ENCODE peak calls at places on chromosomes 13 and 19, in six cellular contexts. K, Y, U, N, G and I are unnamed samples. For H3K27me3, the result is how much of the 10 kb centered on the place peaks cover.

GRCh38 chr13:32947886-32948285 is 68.3 kb upstream of the KL start:
- DNase-seq in K (no peak), Y (no peak), U (no peak), N (no peak), G (no peak), I (no peak)

GRCh38 chr13:74103970-74104555 is 30.1 kb downstream of the KLF12 start:
- DNase-seq in K (no peak), Y (no peak), U (no peak), N (no peak), G (no peak), I (no peak)

GRCh38 chr19:2462635-2463421 is 6.1 kb upstream of the LMNB2 start:
- DNase-seq in K (no peak), Y (peak), U (peak), N (peak), G (no peak), I (no peak)

GRCh38 chr19:18514800-18515682 is 6.8 kb downstream of the ELL start:
- DNase-seq in K (no peak), Y (no peak), U (peak), N (peak), G (peak), I (no peak)

GRCh38 chr13:32309812-32310706 is 5.1 kb downstream of the ZAR1L start:
- DNase-seq in K (no peak), Y (peak), U (peak), N (no peak), G (peak), I (peak)

GRCh38 chr13:53873558-53873957 is 844.9 kb downstream of the OLFM4 start:
- DNase-seq in K (no peak), Y (no peak), U (no peak), N (no peak), G (no peak), I (no peak)

GRCh38 chr13:33394294-33394932 is 108.9 kb upstream of the STARD13 start:
- DNase-seq in K (no peak), Y (no peak), U (no peak), N (no peak), G (no peak), I (no peak)

GRCh38 chr13:113357529-113357928 is 6.4 kb downstream of the GRTP1 start:
- DNase-seq in K (no peak), Y (no peak), U (peak), N (no peak), G (no peak), I (no peak)

GRCh38 chr19:4534836-4535658 is at the start of gene PLIN5:
- DNase-seq in K (no peak), Y (peak), U (peak), N (peak), G (peak), I (peak)

GRCh38 chr13:108902557-108903155 is 273.2 kb downstream of the MYO16 start:
- DNase-seq in K (no peak), Y (no peak), U (peak), N (no peak), G (no peak), I (no peak)

GRCh38 chr13:24716446-24716845 is 36.2 kb downstream of the ATP12A start:
- DNase-seq in K (no peak), Y (no peak), U (no peak), N (no peak), G (no peak), I (no peak)

GRCh38 chr19:9498183-9498902 is at the start of gene ZNF560:
- DNase-seq in K (no peak), Y (no peak), U (peak), N (no peak), G (no peak), I (no peak)

GRCh38 chr13:60654405-60654804 is 257.4 kb downstream of the TDRD3 start:
- DNase-seq in K (no peak), Y (no peak), U (peak), N (no peak), G (no peak), I (no peak)

GRCh38 chr19:8083141-8083540 is 30.6 kb downstream of the CCL25 start:
- DNase-seq in K (no peak), Y (no peak), U (no peak), N (no peak), G (no peak), I (no peak)

GRCh38 chr19:33883869-33884519 is 87.3 kb downstream of the KCTD15 start:
- DNase-seq in K (no peak), Y (no peak), U (no peak), N (no peak), G (no peak), I (no peak)

GRCh38 chr13:22848539-22849052 is 332.2 kb upstream of the SGCG start:
- DNase-seq in K (no peak), Y (no peak), U (no peak), N (no peak), G (no peak), I (no peak)

GRCh38 chr13:84774111-84774510 is 891.8 kb upstream of the SLITRK1 start:
- DNase-seq in K (no peak), Y (no peak), U (no peak), N (no peak), G (no peak), I (no peak)

GRCh38 chr19:2551864-2552185 is 75.9 kb downstream of the GADD45B start:
- DNase-seq in K (no peak), Y (no peak), U (no peak), N (no peak), G (no peak), I (no peak)

GRCh38 chr19:861756-862528 is 2.5 kb downstream of the CFD start:
- DNase-seq in K (no peak), Y (peak), U (peak), N (no peak), G (peak), I (peak)

GRCh38 chr13:113661506-113661905 is 3.5 kb upstream of the ATP4B start:
- DNase-seq in K (no peak), Y (no peak), U (no peak), N (no peak), G (no peak), I (no peak)

GRCh38 chr13:40420160-40420740 is 246.2 kb downstream of the FOXO1 start:
- DNase-seq in K (no peak), Y (no peak), U (no peak), N (no peak), G (no peak), I (no peak)

GRCh38 chr13:87123987-87124784 is 547.0 kb upstream of the SLITRK5 start:
- DNase-seq in K (no peak), Y (peak), U (peak), N (no peak), G (no peak), I (no peak)

GRCh38 chr19:19263886-19264487 is 9.1 kb downstream of the TM6SF2 start:
- DNase-seq in K (no peak), Y (no peak), U (no peak), N (no peak), G (no peak), I (no peak)

GRCh38 chr19:4278010-4278409 is 1.1 kb upstream of the SHD start:
- DNase-seq in K (no peak), Y (no peak), U (no peak), N (no peak), G (no peak), I (no peak)

GRCh38 chr13:94588575-94588974 is 7.4 kb downstream of the TGDS start:
- DNase-seq in K (no peak), Y (no peak), U (no peak), N (no peak), G (no peak), I (no peak)

GRCh38 chr13:42971670-42972355 is 20.2 kb downstream of the EPSTI1 start:
- DNase-seq in K (no peak), Y (no peak), U (peak), N (no peak), G (no peak), I (no peak)

GRCh38 chr13:85651440-85651839 is 147.8 kb downstream of the SLITRK6 start:
- DNase-seq in K (no peak), Y (no peak), U (no peak), N (no peak), G (no peak), I (no peak)

GRCh38 chr13:25468330-25469178 is 96.8 kb downstream of the ATP8A2 start:
- DNase-seq in K (no peak), Y (no peak), U (no peak), N (no peak), G (no peak), I (no peak)

GRCh38 chr19:8517551-8518442 is 3.8 kb upstream of the ZNF414 start:
- DNase-seq in K (no peak), Y (no peak), U (peak), N (no peak), G (peak), I (peak)

GRCh38 chr19:29467824-29468401 is 57.9 kb upstream of the VSTM2B start:
- DNase-seq in K (no peak), Y (peak), U (peak), N (no peak), G (no peak), I (peak)

GRCh38 chr13:78598382-78598781 is 5.0 kb downstream of the POU4F1 start:
- DNase-seq in K (no peak), Y (no peak), U (no peak), N (no peak), G (no peak), I (no peak)

GRCh38 chr13:78596701-78597550 is 6.4 kb downstream of the POU4F1 start:
- DNase-seq in K (no peak), Y (no peak), U (no peak), N (no peak), G (no peak), I (no peak)

GRCh38 chr13:78593652-78594494 is 9.5 kb downstream of the POU4F1 start:
- DNase-seq in K (no peak), Y (no peak), U (no peak), N (no peak), G (no peak), I (no peak)

GRCh38 chr13:78595458-78595818 is 7.9 kb downstream of the POU4F1 start:
- DNase-seq in K (no peak), Y (no peak), U (no peak), N (no peak), G (no peak), I (no peak)

DNA sequence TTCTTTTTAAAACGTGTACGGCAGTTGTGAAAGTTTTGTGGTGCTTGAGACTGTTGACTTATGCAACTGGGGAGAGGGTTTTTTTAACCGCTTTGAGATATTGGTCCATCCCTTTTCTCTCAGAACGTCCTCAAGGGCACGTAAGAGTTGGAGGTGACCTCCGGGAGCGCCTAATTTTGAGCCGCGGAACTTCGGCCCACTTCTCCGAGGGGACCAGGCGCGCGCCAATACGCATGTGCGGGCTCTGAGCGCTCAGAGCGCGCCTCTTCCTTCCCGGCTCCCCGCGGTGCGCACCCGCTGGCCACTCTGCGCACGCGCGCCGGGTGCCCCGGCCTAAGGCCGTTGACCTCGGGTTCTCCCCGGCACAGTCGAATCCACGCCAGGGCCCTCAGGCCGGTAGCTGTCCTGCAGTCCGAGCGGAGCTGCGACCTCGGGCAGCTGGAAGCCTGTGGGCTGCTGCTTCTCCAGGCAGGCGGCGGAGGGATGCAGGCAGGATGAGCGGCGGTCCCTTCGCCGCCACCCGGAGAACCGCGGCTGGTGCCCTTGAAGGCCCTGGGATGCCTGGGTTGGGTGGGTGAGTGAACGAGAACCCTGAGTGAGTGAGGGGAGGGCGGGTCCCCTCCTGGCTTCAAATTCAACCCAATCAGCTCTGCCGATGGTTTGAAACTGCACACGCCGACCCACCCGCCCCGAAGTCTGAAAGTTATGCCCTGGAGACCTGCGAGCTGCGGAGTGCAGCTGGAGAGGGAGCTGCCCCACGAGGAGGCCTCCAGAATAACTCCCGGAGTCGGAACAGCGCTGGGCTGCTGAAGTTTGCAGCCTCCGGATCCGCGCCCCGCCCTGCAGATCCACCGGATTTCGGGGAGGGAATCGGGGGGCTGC is 7.3 kb downstream of the POU4F1 start:
- DNase-seq in K (no peak), Y (no peak), U (no peak), N (no peak), G (no peak), I (no peak)
- H3K27me3 ChIP-seq in K (half or more), Y (under half), U (half or more), N (half or more), G (half or more), I (half or more)

GRCh38 chr13:75636339-75637095 is 387 bp downstream of the LMO7 start:
- DNase-seq in K (no peak), Y (no peak), U (peak), N (no peak), G (peak), I (peak)
- H3K27ac ChIP-seq in K (peak), Y (no peak), U (peak), N (peak), G (peak), I (no peak)

GRCh38 chr19:56699552-56699951 is 28.0 kb upstream of the ZNF835 start:
- DNase-seq in K (no peak), Y (no peak), U (no peak), N (no peak), G (no peak), I (no peak)
- H3K27me3 ChIP-seq in K (under half), Y (under half), U (under half), N (under half), G (under half), I (under half)

DNA sequence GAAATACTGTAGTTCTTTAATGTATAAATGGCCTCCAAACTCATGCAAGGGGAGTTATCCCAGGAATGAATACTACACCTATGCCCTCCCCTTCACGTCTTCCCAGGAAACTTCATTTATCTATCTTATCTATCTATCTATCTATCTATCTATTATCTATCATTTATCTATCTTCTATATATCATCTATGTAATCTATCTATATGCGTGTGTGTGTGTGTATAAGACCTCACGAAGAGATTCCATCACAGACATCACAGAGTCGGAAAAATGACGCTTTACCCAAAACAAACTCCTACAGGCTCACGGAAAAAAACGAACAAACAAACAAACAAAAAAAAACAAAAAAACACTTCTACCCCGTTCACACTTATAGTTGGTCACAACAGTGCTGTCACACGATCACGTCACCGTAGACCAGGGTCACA is 486 bp downstream of the ZNF529 start:
- DNase-seq in K (no peak), Y (no peak), U (no peak), N (no peak), G (no peak), I (no peak)
- H3K27ac ChIP-seq in K (peak), Y (no peak), U (peak), N (peak), G (peak), I (peak)

GRCh38 chr13:70170689-70171088 is 62.4 kb upstream of the KLHL1 start:
- DNase-seq in K (no peak), Y (no peak), U (no peak), N (no peak), G (no peak), I (no peak)
- H3K27me3 ChIP-seq in K (under half), Y (under half), U (under half), N (under half), G (under half), I (under half)

GRCh38 chr19:16188521-16188920 is 3.3 kb downstream of the FAM32A start:
- DNase-seq in K (no peak), Y (no peak), U (no peak), N (no peak), G (no peak), I (no peak)

GRCh38 chr19:16180611-16181010 is 4.6 kb upstream of the FAM32A start:
- DNase-seq in K (no peak), Y (no peak), U (peak), N (no peak), G (no peak), I (no peak)

GRCh38 chr19:16185925-16186234 is 670 bp downstream of the FAM32A start:
- DNase-seq in K (no peak), Y (no peak), U (no peak), N (no peak), G (no peak), I (no peak)

GRCh38 chr19:16185123-16185924 is at the start of gene FAM32A:
- DNase-seq in K (peak), Y (peak), U (peak), N (peak), G (peak), I (peak)

DNA sequence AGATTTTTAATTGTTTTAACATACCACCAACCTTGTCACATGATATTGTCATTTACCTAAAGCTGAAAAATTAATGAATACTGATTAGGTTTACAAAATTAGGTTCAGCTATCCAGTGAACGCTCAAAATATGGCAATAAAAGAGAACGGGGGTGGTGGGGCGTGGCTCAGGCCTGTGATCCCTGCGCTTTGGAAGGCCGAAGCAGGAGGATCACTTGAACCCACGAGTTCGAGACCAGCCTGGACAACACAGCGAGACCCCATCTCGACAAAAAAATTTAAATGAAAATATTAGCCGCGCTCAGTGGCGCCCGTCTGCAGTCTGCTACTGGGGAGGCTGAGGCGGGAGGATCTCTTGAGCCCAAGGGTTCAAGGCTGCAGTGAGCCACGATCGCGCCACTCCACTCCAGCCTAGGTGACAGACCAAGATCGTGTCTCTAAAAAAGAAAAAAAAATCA is 516 bp upstream of the FAM32A start:
- DNase-seq in K (no peak), Y (no peak), U (no peak), N (no peak), G (no peak), I (no peak)
- H3K27ac ChIP-seq in K (no peak), Y (peak), U (no peak), N (peak), G (no peak), I (no peak)

GRCh38 chr19:50573741-50574461 is 5.7 kb upstream of the LRRC4B start:
- DNase-seq in K (no peak), Y (no peak), U (no peak), N (no peak), G (no peak), I (no peak)
- H3K27me3 ChIP-seq in K (under half), Y (under half), U (under half), N (under half), G (under half), I (under half)

GRCh38 chr19:5959260-5960004 is 18.5 kb downstream of the RANBP3 start:
- DNase-seq in K (no peak), Y (no peak), U (no peak), N (no peak), G (no peak), I (no peak)
- H3K27ac ChIP-seq in K (no peak), Y (no peak), U (no peak), N (no peak), G (no peak), I (no peak)

DNA sequence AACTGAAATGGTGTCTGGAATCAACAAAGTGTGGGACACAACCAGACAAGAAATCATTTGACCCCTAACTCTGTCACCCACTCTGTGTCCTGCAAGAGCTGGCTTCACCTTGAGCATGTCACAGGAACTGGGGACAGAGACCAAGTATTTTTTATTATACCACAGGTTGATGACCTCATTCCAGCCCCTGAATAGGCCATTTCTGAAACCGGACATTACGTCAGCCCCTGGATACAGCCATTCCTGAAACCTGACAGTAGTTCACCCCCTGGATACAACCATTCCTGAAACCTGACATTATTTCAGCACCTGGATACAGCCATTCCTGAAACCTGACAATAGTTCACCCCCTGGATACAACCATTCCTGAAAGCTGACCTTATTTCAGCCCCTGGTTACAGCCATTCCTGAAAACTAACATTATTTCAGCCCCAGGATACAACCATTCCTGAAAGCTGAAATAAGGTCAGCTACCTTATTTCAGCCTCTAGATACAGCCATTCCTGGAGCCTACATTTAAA is 47.7 kb upstream of the CACNA1A start:
- DNase-seq in K (no peak), Y (no peak), U (peak), N (no peak), G (no peak), I (no peak)
- H3K27me3 ChIP-seq in K (under half), Y (under half), U (under half), N (under half), G (under half), I (under half)